ENCODE peak calls at places on chromosomes 13 and 19, in ten cellular contexts. W is cardiac muscle cell, M is Calu3, N is PC-3, A is BJ, I is astrocyte of the spinal cord, F is neural crest cell, P is left lung, L is bronchial epithelial cell, G is mammary epithelial cell. J is an unnamed sample.

GRCh38 chr13:35484384-35484783 is 7.9 kb upstream of the MAB21L1 start:
- DNase-seq in W (no peak), M (no peak), N (no peak), A (no peak), I (no peak), F (no peak), P (no peak), L (no peak), G (no peak), J (no peak)

GRCh38 chr19:33132425-33132824 is 511 bp downstream of the WDR88 start:
- DNase-seq in W (no peak), M (peak; percentile 14), N (no peak), A (no peak), I (no peak), F (no peak), P (no peak), L (no peak), G (no peak), J (no peak)

GRCh38 chr13:22161871-22162270 is 491.0 kb downstream of the FGF9 start:
- DNase-seq in W (no peak), M (no peak), N (no peak), A (no peak), I (no peak), F (no peak), P (no peak), L (no peak), G (no peak), J (no peak)

GRCh38 chr19:8069116-8069973 is 16.8 kb downstream of the CCL25 start:
- DNase-seq in W (no peak), M (no peak), N (peak; percentile 72), A (no peak), I (no peak), F (peak; percentile 36), P (peak; percentile 6), L (no peak), G (no peak), J (peak; percentile 27)

GRCh38 chr13:30792257-30793000 is 57.1 kb downstream of the ALOX5AP start:
- DNase-seq in W (no peak), M (peak; percentile 82), N (peak; percentile 91), A (peak; percentile 72), I (peak; percentile 97), F (no peak), P (peak; percentile 85), L (peak; percentile 91), G (peak; percentile 91), J (peak; percentile 92)

GRCh38 chr19:56692496-56692895 is 20.9 kb upstream of the ZNF835 start:
- DNase-seq in W (no peak), M (no peak), N (no peak), A (no peak), I (no peak), F (no peak), P (no peak), L (no peak), G (no peak), J (no peak)

GRCh38 chr19:42397315-42398166 is 7.4 kb upstream of the CNFN start:
- DNase-seq in W (no peak), M (no peak), N (no peak), A (no peak), I (no peak), F (no peak), P (no peak), L (no peak), G (no peak), J (no peak)

GRCh38 chr19:2271516-2272103 is 10.4 kb downstream of the PEAK3 start:
- DNase-seq in W (no peak), M (no peak), N (peak; percentile 44), A (no peak), I (peak; percentile 55), F (no peak), P (peak; percentile 81), L (peak; percentile 46), G (peak; percentile 71), J (peak; percentile 80)

GRCh38 chr19:17424743-17425365 is 5.0 kb downstream of the MVB12A start:
- DNase-seq in W (peak; percentile 92), M (no peak), N (peak; percentile 25), A (no peak), I (peak; percentile 48), F (peak; percentile 76), P (peak; percentile 68), L (no peak), G (no peak), J (peak; percentile 23)

GRCh38 chr19:39916851-39917396 is 17.5 kb downstream of the FCGBP start:
- DNase-seq in W (no peak), M (no peak), N (no peak), A (no peak), I (no peak), F (no peak), P (no peak), L (no peak), G (no peak), J (no peak)

GRCh38 chr19:49498475-49498874 is 2.2 kb downstream of the RPS11 start:
- DNase-seq in W (no peak), M (no peak), N (no peak), A (no peak), I (no peak), F (no peak), P (no peak), L (no peak), G (no peak), J (no peak)
- TF ChIP-seq CTCF in W (no peak), M (no peak), N (no peak), A (no peak), I (no peak), F (no peak), P (no peak), L (no peak), G (no peak), J (no peak)

DNA sequence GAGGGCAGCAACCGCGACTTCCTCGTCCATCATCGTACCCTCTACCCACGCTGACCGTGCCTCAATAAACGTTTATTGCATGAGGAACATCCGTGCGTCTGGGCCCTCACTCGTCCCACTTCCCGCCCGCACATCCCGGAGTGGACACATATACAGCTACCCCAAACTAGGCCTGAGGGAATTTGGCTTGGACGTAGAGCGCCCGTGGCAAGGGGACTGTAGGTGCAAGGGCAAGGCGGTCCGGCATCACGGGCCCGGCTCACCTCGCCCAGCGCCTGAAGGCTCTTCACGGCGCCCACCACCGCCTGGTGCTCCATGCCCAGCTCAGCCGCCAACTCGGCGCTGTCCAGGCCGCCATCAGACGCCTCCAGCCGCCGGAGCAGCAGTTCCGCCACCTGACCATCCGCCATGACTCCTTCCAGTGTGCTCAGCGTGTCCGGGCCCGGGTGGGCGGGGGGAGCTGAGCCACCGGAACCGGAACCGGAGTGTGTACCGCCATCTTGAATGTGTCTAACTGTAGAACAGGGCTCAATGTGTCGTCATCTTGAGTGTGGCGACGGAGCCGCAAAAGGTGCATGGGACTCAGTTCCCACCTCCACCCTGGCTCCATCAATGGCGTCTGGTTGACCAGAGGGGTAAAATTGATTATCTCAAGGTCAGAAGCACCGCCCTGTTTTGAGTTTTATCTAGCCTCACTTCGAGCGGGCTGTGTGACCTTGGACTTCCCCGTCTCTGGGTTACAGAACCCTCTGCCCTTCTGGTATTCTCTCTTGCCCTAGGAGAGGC is at the start of gene FARSA:
- DNase-seq in W (peak; percentile 94), M (peak; percentile 74), N (peak; percentile 95), A (no peak), I (peak; percentile 90), F (peak; percentile 73), P (peak; percentile 96), L (peak; percentile 80), G (peak; percentile 87), J (peak; percentile 94)
- TF ChIP-seq CTCF in W (no peak), M (no peak), N (no peak), A (no peak), I (no peak), F (no peak), P (no peak), L (no peak), G (no peak), J (no peak)

DNA sequence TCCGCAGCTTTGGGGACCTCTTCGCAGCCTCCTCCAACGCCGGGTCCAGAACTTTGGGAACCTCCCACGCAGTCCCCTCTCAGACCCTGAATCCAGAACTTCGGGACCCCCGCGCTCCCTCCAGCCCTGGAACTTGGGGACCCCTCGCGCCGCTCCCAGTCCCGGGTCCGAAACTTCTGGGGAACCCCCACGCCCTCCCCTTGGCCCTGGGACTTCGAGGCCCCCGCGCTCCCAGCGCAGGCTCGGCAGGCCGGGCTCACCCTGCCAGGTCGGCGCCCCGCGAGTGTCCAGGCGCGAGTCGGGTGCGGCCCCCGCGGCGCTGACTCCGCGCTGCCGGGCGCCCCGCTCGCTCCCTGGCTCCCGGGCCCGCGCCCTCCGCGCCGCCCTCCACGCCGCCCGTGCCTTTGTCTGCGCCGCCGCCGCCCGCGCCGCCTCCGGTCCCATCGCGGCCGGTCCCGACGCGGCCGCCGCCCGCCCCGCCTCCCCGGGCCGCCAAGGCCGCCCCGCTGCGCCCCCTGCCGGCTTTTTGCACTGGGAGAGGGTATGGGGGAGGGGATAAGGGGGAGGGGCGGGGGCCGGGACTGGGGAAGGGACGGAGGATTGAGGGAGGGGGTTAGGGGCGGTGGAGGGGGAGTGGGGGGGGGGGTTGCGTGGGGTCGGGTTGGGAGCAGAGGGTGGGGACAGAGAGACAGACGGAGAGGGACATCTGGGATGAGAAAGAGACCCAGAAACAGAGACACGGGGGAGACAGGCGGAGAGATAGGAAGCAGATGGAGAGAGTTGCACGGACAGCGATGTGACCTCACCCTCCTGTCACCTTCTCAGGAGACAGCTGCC is at the start of gene HOMER3:
- DNase-seq in W (peak; percentile 90), M (peak; percentile 78), N (peak; percentile 72), A (no peak), I (peak; percentile 29), F (peak; percentile 84), P (peak; percentile 97), L (no peak), G (no peak), J (peak; percentile 74)
- TF ChIP-seq CTCF in W (peak; percentile 21), M (no peak), N (no peak), A (peak; percentile 47), I (peak; percentile 44), F (peak; percentile 39), P (no peak), L (peak; percentile 24), G (peak; percentile 48), J (peak; percentile 20)

GRCh38 chr13:36847541-36848045 is 28.6 kb downstream of the RFXAP start:
- DNase-seq in W (no peak), M (no peak), N (no peak), A (no peak), I (no peak), F (no peak), P (no peak), L (no peak), G (no peak), J (no peak)

GRCh38 chr13:36850790-36851438 is 31.9 kb downstream of the RFXAP start:
- DNase-seq in W (peak; percentile 30), M (peak; percentile 17), N (no peak), A (no peak), I (no peak), F (no peak), P (no peak), L (no peak), G (no peak), J (peak; percentile 38)

DNA sequence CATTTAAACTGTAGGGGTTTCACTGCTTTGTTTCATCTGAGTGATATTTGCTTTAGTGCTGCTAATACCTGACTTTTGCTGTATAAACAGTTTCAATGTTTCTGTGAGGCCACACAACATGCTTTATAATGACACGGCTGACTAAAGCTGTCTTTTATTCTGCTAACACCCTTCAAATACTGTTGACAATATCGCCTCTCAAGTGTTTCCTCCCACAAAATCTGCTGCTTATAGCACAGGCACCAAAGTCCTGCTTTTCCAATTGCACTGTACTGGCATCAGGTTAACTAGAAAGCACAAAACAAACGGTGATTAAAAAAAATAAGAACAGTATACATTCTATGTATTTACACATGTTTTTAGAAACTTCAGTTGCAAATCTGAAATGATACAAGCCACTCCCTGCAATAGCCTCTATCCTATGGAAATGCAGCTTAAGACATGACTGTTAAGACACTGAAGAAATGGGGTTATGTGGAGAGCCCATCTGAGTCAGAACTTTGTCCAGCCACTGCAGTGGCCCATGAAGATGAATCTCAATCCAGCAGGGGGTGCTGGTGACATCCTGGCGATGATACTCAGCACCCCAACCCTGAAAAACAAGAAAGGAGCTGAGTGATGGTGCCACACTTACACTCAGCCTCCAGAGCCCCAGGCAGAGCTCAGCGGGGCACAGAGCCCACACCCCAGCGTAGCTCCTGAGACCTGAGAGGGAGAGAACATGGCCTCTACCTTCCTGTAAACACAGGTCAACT is 29.4 kb downstream of the RFXAP start:
- DNase-seq in W (no peak), M (peak; percentile 3), N (no peak), A (no peak), I (no peak), F (no peak), P (no peak), L (no peak), G (no peak), J (peak; percentile 3)
- TF ChIP-seq CTCF in W (no peak), M (peak; percentile 23), N (no peak), A (no peak), I (peak; percentile 21), F (peak; percentile 27), P (no peak), L (peak; percentile 31), G (peak; percentile 25), J (no peak)